ENCODE peak calls at places on chromosomes 5 and 9, in six cellular contexts. S, U, M, I, F and O are unnamed samples.

GRCh38 chr5:8923516-8923915 is 622.4 kb downstream of the SEMA5A start:
- DNase-seq in S (no peak), U (no peak), M (no peak), I (no peak), F (no peak), O (no peak)

GRCh38 chr9:16417101-16417500 is 453.4 kb downstream of the BNC2 start:
- DNase-seq in S (no peak), U (peak; percentile 66), M (no peak), I (no peak), F (no peak), O (no peak)

GRCh38 chr5:108636135-108636888 is 111.4 kb upstream of the FER start:
- DNase-seq in S (no peak), U (no peak), M (no peak), I (no peak), F (no peak), O (no peak)

GRCh38 chr9:129675656-129676055 is 10.2 kb downstream of the PRRX2 start:
- DNase-seq in S (no peak), U (no peak), M (no peak), I (no peak), F (no peak), O (no peak)

GRCh38 chr5:161546463-161547301 is at the start of gene GABRB2:
- DNase-seq in S (no peak), U (peak; percentile 25), M (peak; percentile 81), I (no peak), F (peak; percentile 23), O (no peak)

GRCh38 chr5:156529902-156530301 is 202.9 kb downstream of the SGCD start:
- DNase-seq in S (no peak), U (peak; percentile 4), M (no peak), I (no peak), F (no peak), O (no peak)

GRCh38 chr5:16992006-16992405 is 55.9 kb upstream of the MYO10 start:
- DNase-seq in S (no peak), U (no peak), M (no peak), I (no peak), F (no peak), O (no peak)

GRCh38 chr9:116075191-116075590 is 78.4 kb upstream of the PAPPA start:
- DNase-seq in S (no peak), U (peak; percentile 38), M (no peak), I (no peak), F (no peak), O (no peak)

GRCh38 chr9:112065781-112066606 is 109.1 kb downstream of the SUSD1 start:
- DNase-seq in S (peak; percentile 91), U (peak; percentile 60), M (no peak), I (no peak), F (no peak), O (no peak)

GRCh38 chr9:22039258-22039657 is 30.2 kb upstream of the CDKN2B start:
- DNase-seq in S (no peak), U (no peak), M (no peak), I (no peak), F (no peak), O (no peak)

GRCh38 chr9:131107760-131108159 is 11.4 kb downstream of the AIF1L start:
- DNase-seq in S (no peak), U (no peak), M (no peak), I (no peak), F (no peak), O (no peak)

GRCh38 chr9:133656211-133657119 is 20.3 kb downstream of the DBH start:
- DNase-seq in S (no peak), U (no peak), M (no peak), I (no peak), F (no peak), O (no peak)

GRCh38 chr9:90943341-90943740 is 141.7 kb downstream of the SYK start:
- DNase-seq in S (no peak), U (no peak), M (no peak), I (no peak), F (no peak), O (no peak)

GRCh38 chr9:126415741-126416370 is 89.2 kb downstream of the MVB12B start:
- DNase-seq in S (no peak), U (no peak), M (no peak), I (no peak), F (no peak), O (no peak)

GRCh38 chr5:165805756-165806155 is 2300.3 kb downstream of the MAT2B start:
- DNase-seq in S (no peak), U (no peak), M (peak; percentile 47), I (no peak), F (peak; percentile 23), O (no peak)

GRCh38 chr5:59264641-59265245 is 628.8 kb downstream of the PDE4D start:
- DNase-seq in S (no peak), U (no peak), M (peak; percentile 39), I (no peak), F (no peak), O (no peak)

GRCh38 chr9:98569491-98569890 is 139.2 kb downstream of the GABBR2 start:
- DNase-seq in S (no peak), U (no peak), M (no peak), I (no peak), F (no peak), O (no peak)

GRCh38 chr5:136030956-136031611 is 2.3 kb downstream of the TGFBI start:
- DNase-seq in S (no peak), U (no peak), M (peak; percentile 39), I (no peak), F (no peak), O (peak; percentile 36)
- H3K4me3 ChIP-seq in S (no peak overlapping the region), U (peak overlapping the region; percentile 97), M (no peak overlapping the region), I (peak overlapping the region; percentile 51), F (no peak overlapping the region), O (peak overlapping the region; percentile 76)

GRCh38 chr5:90545511-90545910 is 13.1 kb upstream of the ADGRV1 start:
- DNase-seq in S (no peak), U (no peak), M (no peak), I (no peak), F (no peak), O (no peak)

GRCh38 chr5:90548069-90548593 is 10.5 kb upstream of the ADGRV1 start:
- DNase-seq in S (peak; percentile 42), U (peak; percentile 80), M (no peak), I (peak; percentile 28), F (no peak), O (no peak)

GRCh38 chr5:90546216-90546837 is 12.3 kb upstream of the ADGRV1 start:
- DNase-seq in S (no peak), U (no peak), M (no peak), I (no peak), F (no peak), O (no peak)

GRCh38 chr5:90549223-90549622 is 9.4 kb upstream of the ADGRV1 start:
- DNase-seq in S (no peak), U (no peak), M (no peak), I (no peak), F (no peak), O (no peak)

GRCh38 chr5:90547072-90547536 is 11.5 kb upstream of the ADGRV1 start:
- DNase-seq in S (no peak), U (peak; percentile 71), M (no peak), I (no peak), F (no peak), O (no peak)
- H3K27ac ChIP-seq in S (no peak overlapping the region), U (no peak overlapping the region), M (no peak overlapping the region), I (no peak overlapping the region), F (no peak overlapping the region), O (no peak overlapping the region)

DNA sequence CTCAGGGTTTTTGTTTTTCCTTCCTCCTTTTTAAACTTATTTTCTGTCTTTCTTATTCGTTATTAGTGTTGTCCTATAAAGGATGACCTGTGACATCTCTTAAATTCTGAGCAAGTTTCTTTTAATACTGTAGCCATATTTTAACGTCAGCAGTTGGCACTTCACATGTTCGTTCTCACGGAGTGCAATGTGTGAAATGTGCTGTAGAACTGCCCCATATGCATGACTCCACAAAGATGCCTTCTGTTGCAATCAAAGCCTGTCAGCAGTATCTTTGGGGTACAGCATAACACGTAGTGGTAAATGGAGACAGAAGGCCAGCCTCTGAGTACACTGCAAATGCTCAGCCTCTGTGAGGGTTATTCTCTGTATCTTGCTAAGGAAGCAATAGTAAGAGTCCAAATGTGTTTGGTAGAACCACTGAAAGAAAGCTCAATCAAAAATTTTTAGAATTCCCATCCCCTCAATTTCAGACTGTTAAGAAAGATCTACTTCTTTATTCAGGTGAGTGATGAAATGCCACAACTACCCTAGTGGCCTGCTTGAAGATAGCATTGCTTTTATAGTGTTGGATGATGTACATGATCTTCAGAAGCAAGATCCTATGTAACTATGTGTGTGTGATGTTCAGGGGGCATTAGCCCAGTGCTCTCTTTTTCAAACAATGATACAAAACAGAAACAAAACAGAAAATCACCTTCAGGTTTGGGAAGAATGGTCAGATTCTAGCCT is 277.7 kb downstream of the TMEM167A start:
- DNase-seq in S (no peak), U (no peak), M (no peak), I (no peak), F (no peak), O (no peak)
- TF ChIP-seq CTCF in S (no peak), U (no peak), M (peak; percentile 19), I (no peak), F (no peak), O (no peak)

GRCh38 chr5:176368726-176369125 is 3.4 kb downstream of the ARL10 start:
- DNase-seq in S (no peak), U (no peak), M (no peak), I (no peak), F (no peak), O (peak; percentile 69)

GRCh38 chr5:176364765-176365662 is at the start of gene ARL10:
- DNase-seq in S (no peak), U (no peak), M (peak; percentile 68), I (peak; percentile 55), F (peak; percentile 57), O (no peak)

GRCh38 chr5:176362098-176362442 is 506 bp upstream of the KIAA1191 start:
- DNase-seq in S (no peak), U (no peak), M (no peak), I (no peak), F (no peak), O (no peak)

GRCh38 chr5:176366575-176366894 is 1.2 kb downstream of the ARL10 start:
- DNase-seq in S (no peak), U (no peak), M (no peak), I (no peak), F (no peak), O (no peak)

GRCh38 chr5:176365663-176366574 is 632 bp downstream of the ARL10 start:
- DNase-seq in S (no peak), U (no peak), M (peak; percentile 86), I (peak; percentile 60), F (no peak), O (no peak)
- H3K4me3 ChIP-seq in S (no peak overlapping the region), U (peak overlapping the region; percentile 38), M (peak overlapping the region; percentile 76), I (peak overlapping the region; percentile 80), F (peak overlapping the region; percentile 82), O (peak overlapping the region; percentile 90)